ENCODE peak calls at places on chromosomes 5 and 9, in seven cellular contexts. D is ovary, G is heart left ventricle, X is IMR-90, Q is gastrocnemius medialis, L is lower leg skin, B is esophagus squamous epithelium. P is an unnamed sample.

GRCh38 chr9:109164040-109164439 is 3.0 kb downstream of the FRRS1L start:
- DNase-seq in Q (no peak), D (no peak), B (no peak), X (no peak), L (no peak), G (no peak), P (no peak)

GRCh38 chr9:14768561-14769234 is 46.2 kb upstream of the CER1 start:
- DNase-seq in B (no peak), L (no peak), X (peak; percentile 51), Q (no peak), D (no peak), G (no peak), P (peak; percentile 16)

GRCh38 chr5:54655761-54656160 is 138.2 kb downstream of the SNX18 start:
- DNase-seq in Q (no peak), G (no peak), X (no peak), L (no peak), D (no peak), B (no peak), P (no peak)

GRCh38 chr5:128777052-128777451 is 188.2 kb upstream of the SLC27A6 start:
- DNase-seq in Q (no peak), X (no peak), L (no peak), B (no peak), D (no peak), G (no peak), P (no peak)

GRCh38 chr9:81032831-81033230 is 656.5 kb downstream of the TLE1 start:
- DNase-seq in B (no peak), Q (no peak), L (no peak), D (no peak), X (peak; percentile 59), G (no peak), P (no peak)

GRCh38 chr5:124649548-124650501 is 96.6 kb downstream of the ZNF608 start:
- DNase-seq in G (peak; percentile 86), L (peak; percentile 68), D (peak; percentile 31), Q (no peak), X (peak; percentile 93), B (peak; percentile 41), P (peak; percentile 22)

GRCh38 chr5:35405938-35406337 is 175.7 kb upstream of the PRLR start:
- DNase-seq in B (no peak), L (no peak), D (no peak), X (no peak), G (peak; percentile 52), Q (no peak), P (no peak)

GRCh38 chr9:96771124-96771523 is 6.8 kb downstream of the ZNF510 start:
- DNase-seq in G (no peak), B (no peak), X (no peak), Q (no peak), L (no peak), D (no peak), P (no peak)

GRCh38 chr5:150132740-150133139 is 22.9 kb downstream of the PDGFRB start:
- DNase-seq in D (no peak), X (no peak), B (no peak), G (no peak), Q (no peak), L (no peak), P (no peak)

GRCh38 chr5:173752636-173753035 is 135.5 kb upstream of the CPEB4 start:
- DNase-seq in D (no peak), B (no peak), G (no peak), Q (no peak), L (no peak), X (no peak), P (no peak)

GRCh38 chr5:14628346-14628745 is 36.2 kb upstream of the OTULIN start:
- DNase-seq in G (no peak), X (peak; percentile 64), B (no peak), Q (no peak), D (peak; percentile 23), L (no peak), P (no peak)

GRCh38 chr5:112998296-112998695 is 21.7 kb downstream of the DCP2 start:
- DNase-seq in Q (no peak), X (no peak), D (no peak), G (no peak), B (no peak), L (no peak), P (no peak)

GRCh38 chr9:111922324-111923013 is 25.9 kb downstream of the UGCG start:
- DNase-seq in L (no peak), Q (no peak), X (no peak), D (no peak), B (no peak), G (no peak), P (no peak)

GRCh38 chr5:1291611-1292080 is 3.2 kb downstream of the TERT start:
- DNase-seq in Q (no peak), L (no peak), D (no peak), G (peak; percentile 38), X (no peak), B (no peak), P (no peak)

GRCh38 chr5:140351609-140352334 is 5.4 kb upstream of the HBEGF start:
- DNase-seq in X (peak; percentile 70), L (peak; percentile 67), D (no peak), B (no peak), G (no peak), Q (no peak), P (no peak)

GRCh38 chr5:73867344-73868335 is 241.6 kb downstream of the ARHGEF28 start:
- DNase-seq in Q (no peak), G (no peak), X (peak; percentile 68), B (no peak), D (no peak), L (no peak), P (no peak)

GRCh38 chr5:149256451-149256850 is 15.2 kb upstream of the AFAP1L1 start:
- DNase-seq in B (no peak), D (no peak), X (peak; percentile 61), L (no peak), G (no peak), Q (no peak), P (no peak)

GRCh38 chr9:136273244-136273865 is 27.7 kb upstream of the QSOX2 start:
- DNase-seq in Q (no peak), X (peak; percentile 13), B (no peak), G (no peak), D (no peak), L (no peak), P (no peak)

GRCh38 chr5:164013077-164013670 is 507.8 kb downstream of the MAT2B start:
- DNase-seq in D (peak; percentile 11), Q (no peak), B (no peak), G (no peak), L (peak; percentile 21), X (peak; percentile 86), P (peak; percentile 3)

GRCh38 chr5:120358949-120359348 is 105.2 kb upstream of the PRR16 start:
- DNase-seq in G (no peak), B (no peak), D (no peak), X (peak; percentile 15), Q (no peak), L (no peak), P (no peak)

GRCh38 chr9:124658165-124659017 is 112.7 kb downstream of the NR6A1 start:
- DNase-seq in D (peak; percentile 27), X (peak; percentile 97), G (peak; percentile 78), B (no peak), Q (peak; percentile 72), L (peak; percentile 65), P (peak; percentile 88)
- TF ChIP-seq POLR2A in D (no peak), X (peak; percentile 99), G (peak; percentile 62), B (no peak), Q (peak; percentile 68), L (no peak), P (peak; percentile 81)

DNA sequence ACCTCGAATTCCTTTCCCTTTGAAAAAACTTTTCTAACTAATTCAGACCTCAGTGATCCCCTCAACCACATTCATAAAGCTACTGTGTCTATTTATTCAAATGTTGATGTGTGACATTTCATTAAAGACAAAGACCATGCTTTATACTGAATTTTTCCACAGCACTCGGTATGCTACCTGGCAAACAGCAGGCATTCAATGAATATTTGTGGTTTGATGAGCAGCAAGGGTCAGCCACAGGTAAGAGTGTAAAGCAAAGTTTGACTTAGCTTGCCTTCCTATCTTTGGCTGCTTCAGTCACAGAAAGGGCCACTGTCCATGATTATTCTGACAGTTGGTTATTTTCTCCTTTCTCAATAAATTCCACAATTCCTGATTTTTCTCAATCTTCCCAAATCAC is 5.1 kb upstream of the CDC42SE2 start:
- DNase-seq in B (no peak), L (no peak), X (no peak), G (no peak), D (no peak), Q (no peak), P (no peak)
- TF ChIP-seq POLR2A in B (no peak), L (no peak), X (no peak), G (no peak), D (no peak), Q (no peak), P (no peak)

GRCh38 chr9:97984188-97985057 is 1.3 kb downstream of the ANP32B start:
- DNase-seq in L (peak; percentile 69), X (peak; percentile 78), Q (peak; percentile 52), D (peak; percentile 87), G (peak; percentile 92), B (peak; percentile 38), P (peak; percentile 83)

GRCh38 chr9:97983524-97984187 is 515 bp downstream of the ANP32B start:
- DNase-seq in L (no peak), X (peak; percentile 9), B (no peak), D (peak; percentile 61), Q (peak; percentile 26), G (peak; percentile 80), P (peak; percentile 70)

GRCh38 chr9:97982191-97982718 is 886 bp upstream of the ANP32B start:
- DNase-seq in X (no peak), L (peak; percentile 28), B (no peak), D (no peak), G (no peak), Q (no peak), P (no peak)

GRCh38 chr9:97981828-97982164 is 1.3 kb upstream of the ANP32B start:
- DNase-seq in L (no peak), X (no peak), D (no peak), G (no peak), B (no peak), Q (no peak), P (no peak)

GRCh38 chr9:97982719-97983523 is at the start of gene ANP32B:
- DNase-seq in D (peak; percentile 83), Q (peak; percentile 73), G (peak; percentile 96), B (peak; percentile 45), L (peak; percentile 92), X (peak; percentile 89), P (peak; percentile 99)
- TF ChIP-seq POLR2A in D (peak; percentile 17), Q (peak; percentile 63), G (peak; percentile 27), B (no peak), L (no peak), X (peak; percentile 60), P (peak; percentile 57)

DNA sequence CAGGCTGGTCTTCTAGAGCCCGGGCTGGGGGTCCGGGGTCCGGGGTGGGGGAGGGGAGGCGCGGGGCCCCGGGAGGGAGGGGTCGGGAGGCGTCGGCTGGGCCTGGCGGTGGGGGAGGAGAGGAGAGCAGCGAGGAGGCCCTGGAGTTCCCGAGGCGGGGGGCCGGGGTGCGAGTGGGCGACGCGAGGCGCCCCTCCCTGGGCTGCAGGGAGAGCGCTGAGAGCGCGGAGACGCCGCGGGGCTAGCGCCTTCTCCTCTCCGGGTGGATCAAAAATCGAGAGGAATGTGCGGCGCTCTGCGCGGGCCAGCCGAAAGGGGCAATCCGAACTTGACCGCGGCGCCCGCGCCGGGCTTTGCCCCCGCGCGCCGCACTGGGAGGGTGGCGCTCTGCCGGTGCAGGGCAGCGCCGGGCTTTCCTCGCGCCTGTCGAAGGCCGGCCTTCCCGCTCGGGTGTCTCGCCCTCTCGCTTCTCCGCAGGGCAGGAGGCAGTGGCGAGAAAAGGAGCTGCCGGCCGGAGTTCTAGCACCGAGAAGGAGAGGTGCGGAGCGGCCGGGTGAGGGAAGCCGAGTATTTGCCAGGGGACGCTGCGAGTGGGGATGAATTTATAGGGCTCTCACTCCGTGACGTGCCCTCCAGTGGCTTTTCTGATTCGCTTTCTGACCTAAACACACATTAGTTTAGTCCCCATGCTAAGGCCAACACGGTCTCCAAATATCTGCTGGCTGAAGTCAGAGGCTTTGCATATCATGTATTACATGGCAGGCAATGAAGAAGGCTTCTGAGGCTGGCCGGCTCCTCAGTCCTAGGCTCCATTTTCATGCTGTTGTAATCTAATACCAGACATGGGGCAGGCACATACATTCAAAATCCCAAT is at the start of gene GDNF:
- DNase-seq in D (peak; percentile 64), B (no peak), Q (no peak), L (no peak), X (peak; percentile 77), G (peak; percentile 65), P (no peak)
- TF ChIP-seq POLR2A in D (no peak), B (no peak), Q (peak; percentile 82), L (no peak), X (peak; percentile 88), G (no peak), P (peak; percentile 13)

P was measured in H54.